ENCODE peak calls at places on chromosomes 7 and 10, in ten cellular contexts. B is erythroblast; K is stimulated activated CD4-positive, alpha-beta T cell treated with anti-CD3 and anti-CD28 coated beads, Interleukin-4, amount 100 ng/mL, for 1 hour; Y is A549; T is HEK293T; M is activated T-cell treated with anti-CD3 and anti-CD28 coated beads, Interleukin-2, amount 50 U/mL, for 72 hours; D is G401; H is B cell; X is GM23338; J is nucleus accumbens. E is an unnamed sample.
A peak's percentile ranks its signal among the peaks of the same experiment; 100 is the strongest.

GRCh38 chr7:90473819-90474218 is 4.4 kb downstream of the PTTG1IP2 start:
- DNase-seq in K (no peak), D (no peak), T (no peak), Y (no peak), X (no peak), J (no peak), M (no peak), B (no peak), H (no peak), E (no peak)

GRCh38 chr7:114243019-114243507 is 171.6 kb upstream of the FOXP2 start:
- DNase-seq in M (no peak), K (no peak), Y (no peak), D (no peak), X (no peak), J (no peak), B (no peak), T (no peak), H (no peak), E (no peak)

GRCh38 chr7:44392618-44393010 is 67.2 kb upstream of the CAMK2B start:
- DNase-seq in H (peak; percentile 9), D (no peak), T (no peak), X (no peak), Y (no peak), K (no peak), M (no peak), B (no peak), J (no peak), E (no peak)

GRCh38 chr10:17175551-17175950 is 25.9 kb downstream of the TRDMT1 start:
- DNase-seq in D (no peak), X (no peak), J (no peak), Y (no peak), K (no peak), B (no peak), H (no peak), T (no peak), M (peak; percentile 11), E (no peak)

GRCh38 chr10:99433378-99434020 is 3.1 kb upstream of the GOT1 start:
- DNase-seq in H (no peak), J (no peak), M (no peak), B (no peak), K (no peak), D (peak; percentile 73), X (peak; percentile 38), T (no peak), Y (no peak), E (no peak)

GRCh38 chr7:29345590-29345989 is 151.0 kb downstream of the CHN2 start:
- DNase-seq in H (no peak), T (peak; percentile 16), X (peak; percentile 75), J (peak; percentile 37), Y (no peak), M (peak; percentile 10), D (peak; percentile 69), B (peak; percentile 12), K (no peak), E (peak; percentile 49)

GRCh38 chr7:156940421-156941122 is 8.9 kb upstream of the NOM1 start:
- DNase-seq in K (no peak), H (no peak), D (no peak), T (no peak), J (no peak), X (no peak), M (no peak), B (no peak), Y (no peak), E (no peak)

GRCh38 chr7:116786791-116787443 is 75.5 kb upstream of the CAPZA2 start:
- DNase-seq in J (no peak), H (peak; percentile 66), M (peak; percentile 47), B (no peak), K (no peak), D (no peak), T (peak; percentile 17), X (peak; percentile 64), Y (no peak), E (peak; percentile 61)

GRCh38 chr10:19811517-19811916 is 4.7 kb upstream of the PLXDC2 start:
- DNase-seq in K (no peak), J (no peak), D (peak; percentile 15), H (no peak), Y (no peak), T (peak; percentile 39), X (peak; percentile 61), B (no peak), M (no peak), E (peak; percentile 85)

GRCh38 chr10:98029149-98030092 is 1.0 kb downstream of the CRTAC1 start:
- DNase-seq in K (no peak), M (no peak), X (peak; percentile 46), Y (no peak), T (peak; percentile 31), J (no peak), H (no peak), B (no peak), D (peak; percentile 25), E (no peak)